ENCODE peak calls at places on chromosomes 13 and 19, in nine cellular contexts. P, G, C, T, K, Y, A, E and X are unnamed samples.

GRCh38 chr13:27775943-27776342 is 16.3 kb upstream of the GSX1 start:
- DNase-seq in Y (no peak), C (no peak), A (no peak), G (no peak), T (peak), E (no peak), K (no peak), P (no peak), X (no peak)

GRCh38 chr19:32397736-32398135 is 7.8 kb upstream of the DPY19L3 start:
- DNase-seq in A (no peak), T (peak), E (no peak), C (no peak), P (no peak), Y (no peak), G (no peak), K (peak), X (no peak)

GRCh38 chr13:33487575-33488243 is 202.2 kb upstream of the STARD13 start:
- DNase-seq in G (peak), A (no peak), E (peak), T (peak), K (peak), P (no peak), Y (peak), C (no peak), X (no peak)

GRCh38 chr13:46145950-46146349 is 36.0 kb downstream of the LCP1 start:
- DNase-seq in C (no peak), E (no peak), T (no peak), K (no peak), Y (no peak), A (no peak), G (no peak), P (no peak), X (no peak)

GRCh38 chr13:95035311-95036109 is 265.7 kb downstream of the ABCC4 start:
- DNase-seq in E (no peak), C (no peak), Y (no peak), A (no peak), P (no peak), K (no peak), T (no peak), G (no peak), X (no peak)

GRCh38 chr19:55316646-55317045 is 8.5 kb downstream of the TMEM150B start:
- DNase-seq in G (no peak), A (no peak), E (no peak), C (no peak), Y (no peak), P (no peak), K (no peak), T (no peak), X (no peak)

GRCh38 chr19:45645631-45646344 is 6.6 kb upstream of the EML2 start:
- DNase-seq in E (peak), G (no peak), Y (peak), P (peak), K (peak), A (peak), C (peak), T (peak), X (peak)

GRCh38 chr13:42384265-42384664 is 112.3 kb downstream of the AKAP11 start:
- DNase-seq in E (no peak), Y (no peak), A (no peak), C (no peak), P (no peak), G (no peak), K (no peak), T (peak), X (no peak)

GRCh38 chr19:11736696-11737095 is 2.0 kb downstream of the ZNF823 start:
- DNase-seq in A (no peak), T (no peak), K (no peak), P (no peak), G (peak), Y (no peak), C (no peak), E (peak), X (no peak)

GRCh38 chr19:55913643-55914268 is 18.4 kb downstream of the NLRP13 start:
- DNase-seq in T (peak), Y (no peak), G (no peak), K (no peak), P (no peak), E (peak), A (no peak), C (no peak), X (no peak)

GRCh38 chr13:98959299-98959698 is 18.6 kb downstream of the DOCK9 start:
- DNase-seq in T (no peak), Y (no peak), C (no peak), K (no peak), A (no peak), P (peak), G (no peak), E (no peak), X (no peak)

GRCh38 chr13:32901994-32902780 is 114.0 kb upstream of the KL start:
- DNase-seq in P (no peak), G (no peak), A (no peak), Y (no peak), C (no peak), K (no peak), E (no peak), T (no peak), X (no peak)

GRCh38 chr13:47908200-47908902 is 92.7 kb downstream of the SUCLA2 start:
- DNase-seq in P (no peak), K (no peak), Y (no peak), E (no peak), C (peak), A (no peak), T (peak), G (no peak), X (no peak)

GRCh38 chr19:10230904-10231623 is at the start of gene S1PR2:
- DNase-seq in E (peak), Y (no peak), T (peak), A (peak), G (no peak), C (peak), P (peak), K (peak), X (peak)

GRCh38 chr13:58134012-58134411 is 502.5 kb downstream of the PCDH17 start:
- DNase-seq in K (no peak), E (no peak), P (no peak), C (no peak), Y (no peak), A (no peak), G (no peak), T (no peak), X (no peak)

GRCh38 chr19:55220525-55220924 is 8.0 kb downstream of the TMEM86B start:
- DNase-seq in C (no peak), A (no peak), K (peak), E (no peak), G (no peak), T (no peak), Y (no peak), P (no peak), X (no peak)

GRCh38 chr19:3723110-3723488 is 14.9 kb downstream of the TJP3 start:
- DNase-seq in A (no peak), K (no peak), T (no peak), Y (no peak), E (no peak), P (no peak), C (no peak), G (no peak), X (no peak)

GRCh38 chr19:8505680-8506401 is 3.4 kb upstream of the PRAM1 start:
- DNase-seq in E (peak), P (peak), K (peak), C (peak), Y (peak), A (peak), T (peak), G (peak), X (peak)

GRCh38 chr19:33509774-33510173 is 11.8 kb downstream of the PEPD start:
- DNase-seq in P (peak), A (no peak), Y (no peak), C (no peak), T (no peak), E (no peak), G (no peak), K (no peak), X (no peak)

GRCh38 chr19:592101-592500 is 2.4 kb downstream of the HCN2 start:
- DNase-seq in T (no peak), E (no peak), C (no peak), A (no peak), P (no peak), Y (no peak), K (no peak), G (no peak), X (no peak)

GRCh38 chr13:70380809-70381208 is 272.6 kb upstream of the KLHL1 start:
- DNase-seq in A (no peak), K (no peak), P (no peak), T (no peak), E (no peak), C (no peak), G (no peak), Y (no peak), X (no peak)

GRCh38 chr19:18674616-18675015 is 8.9 kb upstream of the CRTC1 start:
- DNase-seq in Y (peak), A (no peak), E (no peak), G (no peak), T (no peak), C (no peak), K (no peak), P (no peak), X (no peak)

GRCh38 chr19:50792852-50793250 is 2.6 kb downstream of the ACP4 start:
- DNase-seq in T (no peak), G (no peak), E (no peak), P (no peak), K (no peak), Y (no peak), A (no peak), C (no peak), X (no peak)

GRCh38 chr19:47719047-47719885 is 6.0 kb downstream of the EHD2 start:
- DNase-seq in P (no peak), G (no peak), Y (peak), C (no peak), K (no peak), T (no peak), E (no peak), A (no peak), X (no peak)

GRCh38 chr13:29799041-29799440 is 51.4 kb downstream of the UBL3 start:
- DNase-seq in C (no peak), G (no peak), E (no peak), P (no peak), T (no peak), K (no peak), A (no peak), Y (no peak), X (no peak)